ENCODE peak calls at places on chromosome 10, in five cellular contexts. One of them, this sample, is unnamed.

GRCh38 chr10:77605466-77605865 is 32.1 kb downstream of the KCNMA1 start:
- DNase-seq in fibroblast of mammary gland: no peak
- DNase-seq in Calu3: no peak
- DNase-seq in AG04450: no peak
- DNase-seq in foreskin fibroblast: peak
- DNase-seq in this sample: no peak

GRCh38 chr10:80436459-80437098 is 17.5 kb upstream of the TSPAN14 start:
- DNase-seq in fibroblast of mammary gland: no peak
- DNase-seq in Calu3: no peak
- DNase-seq in AG04450: no peak
- DNase-seq in foreskin fibroblast: no peak
- DNase-seq in this sample: no peak

GRCh38 chr10:21519981-21520436 is 5.5 kb downstream of the SKIDA1 start:
- DNase-seq in fibroblast of mammary gland: peak
- DNase-seq in Calu3: no peak
- DNase-seq in AG04450: no peak
- DNase-seq in foreskin fibroblast: peak
- DNase-seq in this sample: peak

GRCh38 chr10:101693701-101694055 is 1.3 kb downstream of the FBXW4 start:
- DNase-seq in fibroblast of mammary gland: peak
- DNase-seq in Calu3: peak
- DNase-seq in AG04450: no peak
- DNase-seq in foreskin fibroblast: peak
- DNase-seq in this sample: peak

GRCh38 chr10:70779685-70780369 is 5.3 kb downstream of the TBATA start:
- DNase-seq in fibroblast of mammary gland: no peak
- DNase-seq in Calu3: no peak
- DNase-seq in AG04450: no peak
- DNase-seq in foreskin fibroblast: no peak
- DNase-seq in this sample: no peak

GRCh38 chr10:103276941-103277712 is at the start of gene INA:
- DNase-seq in fibroblast of mammary gland: peak
- DNase-seq in Calu3: peak
- DNase-seq in AG04450: no peak
- DNase-seq in foreskin fibroblast: peak
- DNase-seq in this sample: peak

GRCh38 chr10:121870413-121870812 is 57.4 kb downstream of the ATE1 start:
- DNase-seq in fibroblast of mammary gland: no peak
- DNase-seq in Calu3: no peak
- DNase-seq in AG04450: no peak
- DNase-seq in foreskin fibroblast: no peak
- DNase-seq in this sample: no peak

GRCh38 chr10:89129850-89130396 is 77.2 kb downstream of the CH25H start:
- DNase-seq in fibroblast of mammary gland: peak
- DNase-seq in Calu3: no peak
- DNase-seq in AG04450: no peak
- DNase-seq in foreskin fibroblast: peak
- DNase-seq in this sample: peak

GRCh38 chr10:29830526-29831512 is 196.0 kb upstream of the SVIL start:
- DNase-seq in fibroblast of mammary gland: no peak
- DNase-seq in Calu3: no peak
- DNase-seq in AG04450: no peak
- DNase-seq in foreskin fibroblast: peak
- DNase-seq in this sample: no peak

DNA sequence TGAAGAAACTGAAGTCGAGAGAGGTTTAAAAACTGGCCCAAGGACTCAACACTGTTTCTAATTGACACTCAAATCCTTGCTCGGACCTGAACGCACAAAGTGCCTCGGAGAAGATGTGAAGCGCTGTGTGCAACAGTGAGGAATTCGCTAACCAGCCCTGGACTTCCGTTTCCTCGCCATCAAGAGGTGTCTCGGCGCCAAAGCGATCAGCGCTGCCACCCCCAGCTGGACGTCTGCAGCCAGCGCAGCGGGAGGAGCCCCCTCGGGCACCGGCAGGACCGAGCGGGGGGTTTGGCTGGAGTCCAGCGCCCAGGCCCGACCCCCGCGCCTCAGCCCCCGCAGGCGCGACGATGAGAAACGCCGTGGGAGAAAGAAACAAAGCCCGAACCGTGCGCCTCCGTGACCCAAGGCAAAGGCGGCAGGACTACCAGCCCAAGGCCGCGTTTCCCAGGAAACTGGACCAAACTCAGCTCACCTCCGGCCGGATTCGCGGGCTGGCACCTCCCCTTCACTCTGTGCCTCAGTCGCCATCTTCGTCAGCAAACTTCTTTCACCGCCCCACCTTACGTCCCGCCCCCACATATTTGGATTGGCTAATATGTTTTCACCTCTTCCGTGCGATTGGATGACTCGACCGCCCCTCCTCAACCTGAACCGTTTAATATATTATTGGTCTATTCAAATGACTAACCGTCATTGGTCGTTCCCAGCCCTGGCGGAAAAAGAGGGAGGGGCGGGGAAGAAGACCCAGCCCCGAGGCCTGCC is at the start of gene ARHGAP19:
- DNase-seq in fibroblast of mammary gland: peak
- DNase-seq in Calu3: peak
- DNase-seq in AG04450: peak
- DNase-seq in foreskin fibroblast: peak
- DNase-seq in this sample: peak
- TF ChIP-seq CTCF in fibroblast of mammary gland: no peak
- TF ChIP-seq CTCF in Calu3: no peak
- TF ChIP-seq CTCF in AG04450: peak
- TF ChIP-seq CTCF in foreskin fibroblast: no peak
- TF ChIP-seq CTCF in this sample: no peak

DNA sequence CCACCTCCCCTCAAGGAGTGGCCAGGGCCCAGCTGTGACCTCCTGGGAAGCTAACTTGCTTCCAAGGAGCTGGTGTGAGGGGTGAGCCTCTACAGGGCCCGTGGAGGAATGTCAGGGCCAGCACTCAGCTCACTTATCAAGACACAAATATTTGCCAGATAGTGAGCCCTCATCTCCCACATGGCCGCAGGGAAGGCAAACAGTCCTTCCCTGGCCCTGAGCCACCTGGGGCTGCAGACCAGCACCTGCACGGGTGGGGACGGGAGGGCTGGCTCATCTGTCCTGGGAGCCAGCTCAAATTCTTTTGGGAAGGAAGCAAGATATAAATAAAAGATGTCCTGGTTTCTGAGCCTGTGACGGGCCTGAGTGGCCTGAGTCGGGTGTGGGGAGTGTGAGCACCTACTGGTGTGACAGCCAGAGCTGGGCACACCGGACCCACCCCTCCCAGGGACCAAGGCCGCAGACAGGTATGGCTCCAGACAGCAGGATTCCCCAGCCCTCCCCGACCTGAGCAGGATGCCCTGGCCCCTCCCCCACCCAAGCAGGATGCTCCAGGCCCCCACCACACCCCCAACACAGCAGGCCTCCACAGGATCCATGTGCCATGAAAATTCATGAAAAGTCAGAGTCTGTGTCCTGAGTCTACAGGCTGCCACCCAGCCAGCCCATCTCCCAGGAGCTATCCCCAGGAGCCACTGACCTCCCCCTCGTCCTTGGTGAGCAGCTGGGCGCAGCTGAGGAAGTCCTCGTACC is 148.0 kb downstream of the MAPK8 start:
- DNase-seq in fibroblast of mammary gland: no peak
- DNase-seq in Calu3: no peak
- DNase-seq in AG04450: no peak
- DNase-seq in foreskin fibroblast: no peak
- DNase-seq in this sample: no peak
- TF ChIP-seq CTCF in fibroblast of mammary gland: no peak
- TF ChIP-seq CTCF in Calu3: no peak
- TF ChIP-seq CTCF in AG04450: no peak
- TF ChIP-seq CTCF in foreskin fibroblast: no peak
- TF ChIP-seq CTCF in this sample: no peak

GRCh38 chr10:8403711-8404371 is 349.4 kb downstream of the GATA3 start:
- DNase-seq in fibroblast of mammary gland: no peak
- DNase-seq in Calu3: peak
- DNase-seq in AG04450: no peak
- DNase-seq in foreskin fibroblast: no peak
- DNase-seq in this sample: no peak
- TF ChIP-seq CTCF in fibroblast of mammary gland: no peak
- TF ChIP-seq CTCF in Calu3: peak
- TF ChIP-seq CTCF in AG04450: no peak
- TF ChIP-seq CTCF in foreskin fibroblast: no peak
- TF ChIP-seq CTCF in this sample: no peak

GRCh38 chr10:37489658-37490003 is 364.2 kb downstream of the ANKRD30A start:
- DNase-seq in fibroblast of mammary gland: no peak
- DNase-seq in Calu3: no peak
- DNase-seq in AG04450: no peak
- DNase-seq in foreskin fibroblast: no peak
- DNase-seq in this sample: no peak

GRCh38 chr10:37490266-37490665 is 364.9 kb downstream of the ANKRD30A start:
- DNase-seq in fibroblast of mammary gland: no peak
- DNase-seq in Calu3: no peak
- DNase-seq in AG04450: no peak
- DNase-seq in foreskin fibroblast: no peak
- DNase-seq in this sample: no peak

GRCh38 chr10:37496061-37496460 is 361.3 kb downstream of the ZNF248 start:
- DNase-seq in fibroblast of mammary gland: no peak
- DNase-seq in Calu3: no peak
- DNase-seq in AG04450: no peak
- DNase-seq in foreskin fibroblast: no peak
- DNase-seq in this sample: no peak

GRCh38 chr10:37495415-37495814 is 362.0 kb downstream of the ZNF248 start:
- DNase-seq in fibroblast of mammary gland: peak
- DNase-seq in Calu3: no peak
- DNase-seq in AG04450: no peak
- DNase-seq in foreskin fibroblast: no peak
- DNase-seq in this sample: no peak
- TF ChIP-seq CTCF in fibroblast of mammary gland: peak
- TF ChIP-seq CTCF in Calu3: no peak
- TF ChIP-seq CTCF in AG04450: no peak
- TF ChIP-seq CTCF in foreskin fibroblast: no peak
- TF ChIP-seq CTCF in this sample: no peak

GRCh38 chr10:24513155-24513554 is 210.5 kb downstream of the ARHGAP21 start:
- DNase-seq in fibroblast of mammary gland: peak
- DNase-seq in Calu3: peak
- DNase-seq in AG04450: no peak
- DNase-seq in foreskin fibroblast: peak
- DNase-seq in this sample: peak
- TF ChIP-seq CTCF in fibroblast of mammary gland: peak
- TF ChIP-seq CTCF in Calu3: peak
- TF ChIP-seq CTCF in AG04450: peak
- TF ChIP-seq CTCF in foreskin fibroblast: peak
- TF ChIP-seq CTCF in this sample: peak

GRCh38 chr10:6102128-6102527 is 13.3 kb downstream of the RBM17 start:
- DNase-seq in fibroblast of mammary gland: no peak
- DNase-seq in Calu3: no peak
- DNase-seq in AG04450: no peak
- DNase-seq in foreskin fibroblast: no peak
- DNase-seq in this sample: no peak

GRCh38 chr10:6100370-6100769 is 11.5 kb downstream of the RBM17 start:
- DNase-seq in fibroblast of mammary gland: no peak
- DNase-seq in Calu3: no peak
- DNase-seq in AG04450: no peak
- DNase-seq in foreskin fibroblast: no peak
- DNase-seq in this sample: no peak

GRCh38 chr10:6101181-6101580 is 12.3 kb downstream of the RBM17 start:
- DNase-seq in fibroblast of mammary gland: no peak
- DNase-seq in Calu3: no peak
- DNase-seq in AG04450: no peak
- DNase-seq in foreskin fibroblast: no peak
- DNase-seq in this sample: no peak

GRCh38 chr10:6108072-6108471 is 19.2 kb downstream of the RBM17 start:
- DNase-seq in fibroblast of mammary gland: no peak
- DNase-seq in Calu3: no peak
- DNase-seq in AG04450: no peak
- DNase-seq in foreskin fibroblast: no peak
- DNase-seq in this sample: no peak

DNA sequence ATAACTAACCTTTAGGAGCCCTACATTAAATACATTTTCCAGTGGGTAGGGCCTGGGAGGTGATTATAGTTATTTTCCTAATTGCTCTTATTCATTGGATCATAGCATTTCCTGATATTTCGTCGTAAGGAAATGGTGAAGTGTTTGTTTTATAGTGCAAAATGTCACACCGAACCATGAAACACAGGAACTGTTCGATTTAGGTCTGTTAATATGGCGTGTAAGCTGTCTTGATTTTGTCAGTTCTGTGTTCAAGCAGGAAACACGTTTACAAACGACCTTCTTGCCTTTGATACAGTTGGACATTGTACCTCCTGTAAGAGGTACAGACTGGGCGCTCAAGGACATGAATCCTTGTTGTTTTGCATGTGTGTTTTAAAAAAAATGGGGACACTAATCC is 14.8 kb downstream of the RBM17 start:
- DNase-seq in fibroblast of mammary gland: no peak
- DNase-seq in Calu3: no peak
- DNase-seq in AG04450: no peak
- DNase-seq in foreskin fibroblast: no peak
- DNase-seq in this sample: no peak
- TF ChIP-seq CTCF in fibroblast of mammary gland: no peak
- TF ChIP-seq CTCF in Calu3: no peak
- TF ChIP-seq CTCF in AG04450: no peak
- TF ChIP-seq CTCF in foreskin fibroblast: no peak
- TF ChIP-seq CTCF in this sample: no peak

DNA sequence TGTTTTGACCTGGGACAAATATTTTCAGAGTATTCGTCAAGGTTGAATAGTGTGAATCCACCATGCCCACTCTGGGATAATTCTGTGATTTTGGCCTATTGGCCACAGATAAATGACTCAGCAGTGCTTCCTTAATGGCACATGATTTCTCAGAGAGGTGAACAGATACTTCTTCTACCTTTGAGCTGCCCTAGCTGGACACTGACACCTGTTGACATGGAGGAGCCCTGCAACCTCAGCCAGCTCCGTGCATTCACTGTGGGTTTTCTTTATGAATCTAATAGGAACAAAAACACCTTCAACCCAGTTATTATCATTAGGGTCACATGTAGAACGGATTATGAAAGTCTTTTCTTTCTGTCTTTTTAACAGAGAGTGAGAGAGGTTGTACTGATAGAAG is 41.0 kb upstream of the HPS1 start:
- DNase-seq in fibroblast of mammary gland: no peak
- DNase-seq in Calu3: no peak
- DNase-seq in AG04450: no peak
- DNase-seq in foreskin fibroblast: no peak
- DNase-seq in this sample: no peak
- TF ChIP-seq CTCF in fibroblast of mammary gland: no peak
- TF ChIP-seq CTCF in Calu3: no peak
- TF ChIP-seq CTCF in AG04450: no peak
- TF ChIP-seq CTCF in foreskin fibroblast: no peak
- TF ChIP-seq CTCF in this sample: no peak